ENCODE peak calls at places on chromosomes 4 and X, in seven cellular contexts. L is progenitor cell of endocrine pancreas; I is IMR-90; W is activated CD8-positive, alpha-beta T cell treated with anti-CD3 and anti-CD28 coated beads for 36 hours; O is GM20000; U is brain microvascular endothelial cell; R is cardiac fibroblast. F is an unnamed sample.

GRCh38 chrX:153708415-153708814 is 15.8 kb downstream of the BCAP31 start:
- DNase-seq in L (peak; percentile 56), I (peak; percentile 79), W (peak; percentile 52), O (no peak), U (peak; percentile 76), R (peak; percentile 83), F (peak; percentile 36)

GRCh38 chr4:116357758-116358157 is 727.6 kb downstream of the TRAM1L1 start:
- DNase-seq in L (no peak), I (no peak), W (no peak), O (no peak), U (no peak), R (peak; percentile 1), F (no peak)

GRCh38 chr4:87974856-87975462 is 555 bp upstream of the SPP1 start:
- DNase-seq in L (no peak), I (peak; percentile 4), W (no peak), O (no peak), U (no peak), R (no peak), F (no peak)

GRCh38 chr4:165662341-165662740 is 210.7 kb upstream of the TLL1 start:
- DNase-seq in L (no peak), I (no peak), W (no peak), O (no peak), U (no peak), R (peak; percentile 68), F (no peak)

GRCh38 chrX:10326578-10326977 is 169.8 kb downstream of the CLCN4 start:
- DNase-seq in L (no peak), I (peak; percentile 43), W (no peak), O (no peak), U (peak; percentile 50), R (peak; percentile 60), F (peak; percentile 14)

GRCh38 chr4:73989928-73990327 is 1.9 kb upstream of the PPBP start:
- DNase-seq in L (no peak), I (no peak), W (no peak), O (no peak), U (no peak), R (no peak), F (no peak)

GRCh38 chr4:79900182-79900581 is 172.8 kb downstream of the ANTXR2 start:
- DNase-seq in L (no peak), I (no peak), W (no peak), O (no peak), U (no peak), R (no peak), F (no peak)

GRCh38 chr4:180449395-180449956 is 1793.7 kb upstream of the TENM3 start:
- DNase-seq in L (no peak), I (peak; percentile 21), W (peak; percentile 27), O (peak; percentile 18), U (no peak), R (no peak), F (no peak)

GRCh38 chrX:129629837-129630236 is 24.9 kb downstream of the APLN start:
- DNase-seq in L (no peak), I (no peak), W (no peak), O (no peak), U (no peak), R (peak; percentile 41), F (no peak)

GRCh38 chr4:20251796-20252655 is at the start of gene SLIT2:
- DNase-seq in L (peak; percentile 90), I (peak; percentile 68), W (peak; percentile 39), O (peak; percentile 82), U (peak; percentile 78), R (peak; percentile 91), F (no peak)

GRCh38 chr4:126544276-126544675 is 1088.5 kb upstream of the INTU start:
- DNase-seq in L (no peak), I (no peak), W (no peak), O (no peak), U (no peak), R (no peak), F (no peak)

GRCh38 chr4:126547352-126547751 is 1085.4 kb upstream of the INTU start:
- DNase-seq in L (no peak), I (no peak), W (no peak), O (no peak), U (no peak), R (no peak), F (no peak)

GRCh38 chr4:126539771-126540170 is 1093.0 kb upstream of the INTU start:
- DNase-seq in L (no peak), I (no peak), W (no peak), O (no peak), U (no peak), R (no peak), F (no peak)

GRCh38 chr4:126541820-126542219 is 1090.9 kb upstream of the INTU start:
- DNase-seq in L (no peak), I (no peak), W (no peak), O (no peak), U (no peak), R (no peak), F (no peak)
- TF ChIP-seq CTCF in L (no peak), I (no peak), W (no peak), O (no peak), U (no peak), R (no peak), F (no peak)

DNA sequence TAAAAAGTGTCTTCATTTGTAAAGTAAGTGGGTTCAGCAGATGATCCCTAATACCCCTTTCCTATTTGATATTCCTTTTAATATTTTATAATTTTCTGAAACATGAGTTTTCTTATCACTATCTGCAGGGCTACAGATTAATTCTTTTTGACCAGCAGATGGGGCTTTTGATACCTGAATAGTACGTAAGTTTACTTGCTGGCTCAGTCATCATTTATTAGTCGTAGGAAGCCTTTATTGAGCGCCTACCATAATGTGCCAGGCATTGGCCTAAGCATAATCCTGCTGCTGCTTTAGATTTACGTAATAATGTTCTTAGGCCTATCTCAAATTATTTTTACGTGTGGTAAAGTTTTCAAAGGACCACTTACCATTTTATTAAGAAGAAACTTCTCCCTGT is 33.1 kb downstream of the OSTC start:
- DNase-seq in L (no peak), I (peak; percentile 41), W (no peak), O (peak; percentile 7), U (peak; percentile 43), R (peak; percentile 35), F (no peak)
- TF ChIP-seq CTCF in L (peak; percentile 26), I (peak; percentile 37), W (peak; percentile 39), O (no peak), U (peak; percentile 38), R (peak; percentile 33), F (peak; percentile 30)

GRCh38 chr4:154082760-154083530 is 294.1 kb upstream of the SFRP2 start:
- DNase-seq in L (no peak), I (no peak), W (peak; percentile 8), O (no peak), U (no peak), R (peak; percentile 3), F (no peak)
- TF ChIP-seq CTCF in L (peak; percentile 51), I (no peak), W (no peak), O (peak; percentile 14), U (peak; percentile 70), R (peak; percentile 42), F (peak; percentile 47)

GRCh38 chr4:126798214-126798613 is 834.5 kb upstream of the INTU start:
- DNase-seq in L (no peak), I (no peak), W (no peak), O (no peak), U (no peak), R (no peak), F (no peak)
- TF ChIP-seq CTCF in L (no peak), I (no peak), W (no peak), O (no peak), U (no peak), R (no peak), F (no peak)

GRCh38 chr4:7194251-7195137 is 2.2 kb downstream of the SORCS2 start:
- DNase-seq in L (no peak), I (no peak), W (peak; percentile 40), O (no peak), U (no peak), R (no peak), F (no peak)

GRCh38 chr4:7196283-7196651 is 3.9 kb downstream of the SORCS2 start:
- DNase-seq in L (no peak), I (no peak), W (no peak), O (no peak), U (no peak), R (no peak), F (no peak)

GRCh38 chr4:7195138-7195510 is 2.8 kb downstream of the SORCS2 start:
- DNase-seq in L (no peak), I (no peak), W (no peak), O (no peak), U (no peak), R (no peak), F (no peak)

GRCh38 chr4:7196731-7197130 is 4.4 kb downstream of the SORCS2 start:
- DNase-seq in L (no peak), I (no peak), W (no peak), O (no peak), U (no peak), R (no peak), F (no peak)

DNA sequence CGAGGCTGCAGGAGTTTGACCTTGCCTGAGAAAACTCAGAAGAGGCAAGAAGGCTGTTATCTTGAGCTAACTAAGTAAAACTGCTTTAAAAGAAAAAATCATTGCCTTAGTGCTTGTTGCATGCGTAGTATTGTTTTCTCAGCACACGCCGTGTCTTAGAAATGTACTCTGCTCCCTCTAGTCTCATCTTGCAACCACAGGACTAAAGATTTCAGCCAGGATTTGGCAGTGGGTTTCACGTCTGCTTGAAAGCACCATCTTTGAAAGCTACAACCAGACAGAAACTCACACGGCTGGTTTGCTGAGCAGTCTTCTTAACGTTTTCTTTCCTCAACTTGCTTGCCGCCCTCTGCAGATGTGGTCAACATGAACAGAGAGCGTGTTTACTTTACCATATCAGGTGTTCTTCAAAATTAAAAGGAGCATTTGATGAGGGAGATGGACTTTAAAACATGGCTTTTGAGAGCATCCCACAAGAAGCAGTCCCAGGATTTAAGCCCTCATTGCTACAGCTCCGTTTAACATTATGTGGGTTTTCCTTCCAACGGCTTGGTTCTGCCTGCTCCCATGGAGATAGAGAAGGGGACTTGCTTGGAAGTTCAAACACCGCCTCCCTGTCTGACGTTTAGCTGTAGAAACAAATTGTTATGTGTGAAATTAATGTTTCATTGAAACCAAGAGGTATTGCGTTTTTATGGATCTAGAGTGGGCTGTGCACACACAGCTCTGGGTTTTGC is 3.4 kb downstream of the SORCS2 start:
- DNase-seq in L (no peak), I (no peak), W (no peak), O (no peak), U (peak; percentile 26), R (peak; percentile 34), F (no peak)
- TF ChIP-seq CTCF in L (no peak), I (no peak), W (no peak), O (no peak), U (no peak), R (no peak), F (no peak)

GRCh38 chrX:46554942-46555341 is 9.7 kb upstream of the ZNF674 start:
- DNase-seq in L (no peak), I (peak; percentile 58), W (no peak), O (no peak), U (no peak), R (peak; percentile 57), F (no peak)
- TF ChIP-seq CTCF in L (no peak), I (peak; percentile 57), W (no peak), O (no peak), U (no peak), R (peak; percentile 30), F (no peak)